ENCODE peak calls at places on chromosomes 1 and 21, in eight cellular contexts. W is small intestine; I is CD4-positive, alpha-beta memory T cell; J is nephron progenitor cell; L is naive B cell; U is NCI-H1092; E is suprapubic skin; T is RWPE1. R is an unnamed sample.

GRCh38 chr1:200179781-200180160 is 152.3 kb downstream of the NR5A2 start:
- DNase-seq in L (no peak), E (no peak), U (no peak), I (no peak), T (no peak), W (no peak), J (no peak), R (no peak)

GRCh38 chr21:38080888-38081287 is 164.6 kb upstream of the KCNJ6 start:
- DNase-seq in J (no peak), E (no peak), U (no peak), L (no peak), T (no peak), W (no peak), I (no peak), R (no peak)

GRCh38 chr1:172976222-172977041 is 74.3 kb downstream of the TNFSF18 start:
- DNase-seq in L (no peak), I (no peak), E (no peak), J (no peak), T (peak), U (no peak), W (peak), R (no peak)

GRCh38 chr1:192807968-192808587 is 761 bp upstream of the RGS2 start:
- DNase-seq in J (no peak), U (peak), T (peak), L (no peak), I (no peak), E (no peak), W (peak), R (peak)

GRCh38 chr21:42654179-42654912 is 925 bp downstream of the PDE9A start:
- DNase-seq in T (no peak), U (peak), J (peak), E (no peak), L (peak), W (peak), I (peak), R (no peak)

GRCh38 chr1:161420763-161421455 is 53.2 kb upstream of the CFAP126 start:
- DNase-seq in E (no peak), W (no peak), U (no peak), J (peak), I (no peak), L (no peak), T (no peak), R (no peak)

GRCh38 chr1:49036700-49037099 is 260.0 kb upstream of the BEND5 start:
- DNase-seq in W (no peak), L (no peak), T (no peak), I (no peak), U (no peak), E (no peak), J (no peak), R (no peak)

GRCh38 chr1:214310777-214311690 is 30.1 kb downstream of the SMYD2 start:
- DNase-seq in T (no peak), I (peak), U (no peak), W (no peak), E (no peak), J (no peak), L (no peak), R (no peak)

GRCh38 chr1:27868932-27869718 is 3.2 kb upstream of the THEMIS2 start:
- DNase-seq in W (peak), U (no peak), T (no peak), I (peak), J (no peak), L (peak), E (no peak), R (peak)

GRCh38 chr1:1610796-1611597 is 4.3 kb upstream of the MIB2 start:
- DNase-seq in E (no peak), W (no peak), I (no peak), L (no peak), T (no peak), U (no peak), J (no peak), R (no peak)

GRCh38 chr1:114113801-114114750 is 39.6 kb downstream of the SYT6 start:
- DNase-seq in T (peak), U (no peak), W (no peak), E (no peak), J (no peak), L (no peak), I (no peak), R (no peak)

GRCh38 chr1:246781212-246781611 is 57.0 kb downstream of the SCCPDH start:
- DNase-seq in U (no peak), T (no peak), J (no peak), E (peak), L (no peak), I (no peak), W (no peak), R (no peak)

GRCh38 chr1:145958734-145959133 is 917 bp upstream of the LIX1L start:
- DNase-seq in U (no peak), E (no peak), W (no peak), L (no peak), I (no peak), J (no peak), T (no peak), R (no peak)

GRCh38 chr1:192477630-192478029 is 97.9 kb upstream of the RGS1 start:
- DNase-seq in T (peak), E (no peak), L (peak), U (no peak), I (peak), J (no peak), W (peak), R (no peak)

GRCh38 chr1:100512803-100513352 is 25.1 kb upstream of the GPR88 start:
- DNase-seq in E (no peak), T (no peak), I (no peak), U (no peak), W (no peak), L (no peak), J (no peak), R (no peak)

GRCh38 chr1:157132602-157133167 is 5.5 kb downstream of the ETV3 start:
- DNase-seq in I (no peak), J (no peak), T (peak), W (peak), U (no peak), L (no peak), E (no peak), R (no peak)

GRCh38 chr1:212366901-212367300 is 47.8 kb downstream of the PACC1 start:
- DNase-seq in U (no peak), L (no peak), I (no peak), W (no peak), J (no peak), E (no peak), T (no peak), R (no peak)

GRCh38 chr1:197441990-197442389 is 173.9 kb downstream of the CRB1 start:
- DNase-seq in J (no peak), U (no peak), W (no peak), E (no peak), L (no peak), T (no peak), I (no peak), R (no peak)

GRCh38 chr21:16193758-16194606 is 464.2 kb downstream of the USP25 start:
- DNase-seq in J (peak), L (peak), T (peak), W (no peak), E (peak), U (no peak), I (no peak), R (no peak)

GRCh38 chr1:178143730-178144343 is 49.9 kb downstream of the RASAL2 start:
- DNase-seq in W (no peak), T (no peak), U (no peak), E (no peak), L (no peak), I (no peak), J (no peak), R (no peak)

GRCh38 chr1:86753700-86754099 is 49.3 kb downstream of the SH3GLB1 start:
- DNase-seq in T (peak), J (no peak), L (no peak), U (no peak), E (no peak), I (peak), W (no peak), R (no peak)

GRCh38 chr1:50417487-50417886 is 5.8 kb downstream of the DMRTA2 start:
- DNase-seq in T (no peak), E (no peak), W (no peak), U (no peak), I (no peak), L (no peak), J (peak), R (no peak)

R was measured in activated T-cell treated with anti-CD3 and anti-CD28 coated beads for 1 hour.